ENCODE peak calls at places on chromosome 2, in eight cellular contexts. K is IMR-90, G is NCI-H1105, H is NCI-H2107, Q is uterus, U is M059J, N is AG08396, D is GM20000. Z is an unnamed sample.

GRCh38 chr2:43841949-43842865 is 3.4 kb downstream of the ABCG8 start:
- DNase-seq in K (no peak), G (no peak), N (no peak), U (no peak), Q (no peak), H (no peak), D (peak), Z (no peak)

GRCh38 chr2:232310189-232310588 is 68.4 kb upstream of the ALPP start:
- DNase-seq in N (no peak), U (no peak), K (no peak), H (no peak), Q (no peak), D (no peak), G (no peak), Z (no peak)

GRCh38 chr2:128466377-128467175 is 147.9 kb upstream of the HS6ST1 start:
- DNase-seq in U (no peak), Q (no peak), N (no peak), K (no peak), D (no peak), H (no peak), G (no peak), Z (peak)

GRCh38 chr2:28868611-28869010 is 1.5 kb downstream of the TRMT61B start:
- DNase-seq in D (no peak), H (no peak), N (no peak), Q (no peak), G (no peak), U (no peak), K (no peak), Z (no peak)

GRCh38 chr2:141534671-141535359 is 596.0 kb downstream of the LRP1B start:
- DNase-seq in G (no peak), H (no peak), Q (no peak), D (peak), N (no peak), U (no peak), K (no peak), Z (no peak)

GRCh38 chr2:119013640-119014039 is 71.6 kb downstream of the MARCO start:
- DNase-seq in D (no peak), H (no peak), K (no peak), U (no peak), G (no peak), N (no peak), Q (no peak), Z (no peak)

GRCh38 chr2:218166791-218167190 is at the start of gene CXCR1:
- DNase-seq in D (no peak), U (no peak), Q (no peak), K (no peak), H (no peak), N (no peak), G (no peak), Z (no peak)

GRCh38 chr2:128310761-128311160 is 7.9 kb downstream of the HS6ST1 start:
- DNase-seq in K (no peak), N (no peak), H (no peak), G (no peak), Q (no peak), D (no peak), U (no peak), Z (peak)

GRCh38 chr2:96819101-96819875 is 3.2 kb downstream of the CNNM3 start:
- DNase-seq in K (no peak), Q (no peak), G (no peak), U (no peak), N (no peak), D (no peak), H (no peak), Z (no peak)

GRCh38 chr2:85675427-85675826 is 7.4 kb upstream of the SFTPB start:
- DNase-seq in N (peak), K (no peak), D (no peak), U (no peak), H (no peak), Q (no peak), G (no peak), Z (no peak)

GRCh38 chr2:128808462-128809255 is 490.0 kb upstream of the HS6ST1 start:
- DNase-seq in Q (no peak), H (no peak), N (peak), K (peak), U (peak), D (no peak), G (no peak), Z (peak)

GRCh38 chr2:58516695-58517094 is 275.6 kb upstream of the FANCL start:
- DNase-seq in U (no peak), D (no peak), K (no peak), G (no peak), H (no peak), N (no peak), Q (no peak), Z (no peak)

GRCh38 chr2:150587547-150588209 is 100.2 kb upstream of the RND3 start:
- DNase-seq in Q (no peak), U (peak), H (no peak), N (no peak), G (no peak), K (peak), D (no peak), Z (no peak)

GRCh38 chr2:86396304-86396785 is 44.8 kb upstream of the KDM3A start:
- DNase-seq in Q (peak), H (no peak), D (peak), N (peak), U (peak), K (peak), G (no peak), Z (no peak)

GRCh38 chr2:133382561-133382960 is 185.7 kb downstream of the NCKAP5 start:
- DNase-seq in U (no peak), Q (no peak), G (no peak), N (no peak), D (no peak), H (no peak), K (no peak), Z (no peak)

GRCh38 chr2:205012961-205013360 is 467.7 kb downstream of the PARD3B start:
- DNase-seq in D (no peak), K (no peak), H (no peak), N (no peak), G (no peak), U (no peak), Q (no peak), Z (no peak)

GRCh38 chr2:165452327-165452726 is 17.2 kb upstream of the CSRNP3 start:
- DNase-seq in U (no peak), G (no peak), N (no peak), K (no peak), Q (no peak), D (no peak), H (no peak), Z (no peak)